ENCODE peak calls at places on chromosomes 7 and 10, in four cellular contexts. B is skeletal muscle cell, T is astrocyte of the spinal cord, H is occipital lobe. Y is an unnamed sample.

GRCh38 chr10:83542774-83543291 is 596.5 kb upstream of the GHITM start:
- DNase-seq in H (no peak), B (peak; percentile 48), T (peak; percentile 43), Y (no peak)

GRCh38 chr7:138295049-138295637 is 164.9 kb upstream of the TRIM24 start:
- DNase-seq in B (no peak), H (no peak), T (no peak), Y (no peak)

GRCh38 chr7:130290745-130291144 is 2.2 kb upstream of the CPA4 start:
- DNase-seq in B (no peak), H (no peak), T (peak; percentile 79), Y (no peak)

GRCh38 chr10:6647811-6648526 is 67.9 kb upstream of the PRKCQ start:
- DNase-seq in T (no peak), H (peak; percentile 18), B (no peak), Y (peak; percentile 3)

GRCh38 chr7:101096331-101096956 is 11.2 kb downstream of the TRIM56 start:
- DNase-seq in H (no peak), T (no peak), B (no peak), Y (no peak)

GRCh38 chr10:48627984-48628609 is 23.2 kb upstream of the ARHGAP22 start:
- DNase-seq in B (no peak), H (no peak), T (no peak), Y (no peak)

GRCh38 chr7:22894585-22894984 is 71.9 kb upstream of the TOMM7 start:
- DNase-seq in H (no peak), B (no peak), T (no peak), Y (no peak)

GRCh38 chr7:34096135-34096775 is 190.9 kb downstream of the BMPER start:
- DNase-seq in T (peak; percentile 88), H (peak; percentile 23), B (peak; percentile 91), Y (peak; percentile 22)

GRCh38 chr7:111855161-111855841 is 293.0 kb upstream of the IMMP2L start:
- DNase-seq in H (peak; percentile 34), T (peak; percentile 76), B (no peak), Y (no peak)

GRCh38 chr7:114653391-114654088 is 238.9 kb downstream of the FOXP2 start:
- DNase-seq in B (peak; percentile 8), T (peak; percentile 25), H (no peak), Y (no peak)

GRCh38 chr10:62728479-62728878 is 76.0 kb upstream of the ADO start:
- DNase-seq in H (no peak), T (no peak), B (no peak), Y (no peak)

GRCh38 chr10:1149793-1150637 is 93.8 kb downstream of the WDR37 start:
- DNase-seq in B (no peak), H (no peak), T (no peak), Y (no peak)

Y was measured in hypothalamus.